ENCODE peak calls at places on chromosomes 5 and 9, in seven cellular contexts. R is body of pancreas, U is neural crest cell, J is GM12865, Z is left ventricle myocardium inferior, M is HFF-Myc, E is H9. F is an unnamed sample.

GRCh38 chr5:120604898-120605297 is 140.8 kb downstream of the PRR16 start:
- DNase-seq in Z (no peak), M (peak; percentile 83), J (no peak), R (no peak), U (no peak), E (no peak), F (peak; percentile 37)

GRCh38 chr5:122547669-122548068 is 227.2 kb upstream of the SNX2 start:
- DNase-seq in R (no peak), U (no peak), Z (no peak), J (no peak), M (no peak), E (no peak), F (no peak)

GRCh38 chr5:96149546-96149945 is 187.9 kb upstream of the ELL2 start:
- DNase-seq in E (no peak), Z (no peak), J (peak; percentile 7), U (no peak), R (no peak), M (no peak), F (no peak)

GRCh38 chr9:114606068-114606467 is 5.0 kb upstream of the TMEM268 start:
- DNase-seq in M (no peak), R (no peak), E (no peak), U (peak; percentile 33), Z (no peak), J (no peak), F (no peak)

GRCh38 chr5:31364881-31365636 is 166.8 kb downstream of the DROSHA start:
- DNase-seq in M (no peak), E (no peak), R (no peak), Z (no peak), J (no peak), U (no peak), F (no peak)

GRCh38 chr9:132780230-132781007 is 97.7 kb downstream of the AK8 start:
- DNase-seq in R (no peak), J (peak; percentile 54), U (no peak), M (no peak), Z (no peak), E (no peak), F (no peak)

GRCh38 chr9:20479419-20480155 is 142.7 kb downstream of the MLLT3 start:
- DNase-seq in R (no peak), E (no peak), J (peak; percentile 78), U (no peak), Z (no peak), M (no peak), F (no peak)

GRCh38 chr5:180084638-180085561 is 13.3 kb upstream of the RNF130 start:
- DNase-seq in Z (no peak), U (no peak), M (no peak), E (peak; percentile 49), J (no peak), R (peak; percentile 85), F (peak; percentile 86)

GRCh38 chr5:110757118-110757729 is 18.4 kb downstream of the SLC25A46 start:
- DNase-seq in J (peak; percentile 73), E (no peak), Z (no peak), R (no peak), U (peak; percentile 20), M (no peak), F (peak; percentile 46)

GRCh38 chr5:124962735-124963134 is 216.3 kb upstream of the ZNF608 start:
- DNase-seq in R (no peak), U (no peak), M (no peak), Z (no peak), E (peak; percentile 52), J (no peak), F (no peak)

GRCh38 chr9:34443976-34444375 is 14.4 kb downstream of the FAM219A start:
- DNase-seq in R (no peak), M (no peak), Z (no peak), E (no peak), J (no peak), U (no peak), F (no peak)

GRCh38 chr5:139755892-139756671 is 39.5 kb upstream of the PSD2 start:
- DNase-seq in E (no peak), M (no peak), J (no peak), Z (no peak), R (no peak), U (peak; percentile 30), F (no peak)

GRCh38 chr5:53123702-53124101 is 14.1 kb upstream of the MOCS2 start:
- DNase-seq in R (no peak), M (no peak), E (no peak), J (no peak), U (no peak), Z (no peak), F (no peak)

GRCh38 chr5:85108471-85108870 is 723.8 kb upstream of the EDIL3 start:
- DNase-seq in M (no peak), Z (no peak), J (no peak), U (no peak), R (no peak), E (no peak), F (no peak)

GRCh38 chr9:120578614-120579013 is 1.4 kb downstream of the CDK5RAP2 start:
- DNase-seq in R (no peak), E (no peak), M (no peak), Z (no peak), J (no peak), U (no peak), F (no peak)

GRCh38 chr5:72392326-72392733 is 72.2 kb downstream of the PTCD2 start:
- DNase-seq in M (no peak), J (no peak), R (no peak), U (no peak), E (no peak), Z (no peak), F (no peak)

GRCh38 chr5:172929371-172929838 is 29.8 kb upstream of the RPL26L1 start:
- DNase-seq in R (no peak), J (no peak), M (no peak), U (no peak), E (no peak), Z (no peak), F (no peak)

GRCh38 chr5:4879075-4879474 is 261.1 kb upstream of the ADAMTS16 start:
- DNase-seq in R (no peak), M (no peak), E (no peak), J (no peak), U (no peak), Z (no peak), F (no peak)

GRCh38 chr5:55923177-55923872 is 71.4 kb downstream of the IL6ST start:
- DNase-seq in R (no peak), J (peak; percentile 38), U (no peak), Z (peak; percentile 28), E (peak; percentile 65), M (no peak), F (no peak)

GRCh38 chr9:68643901-68644809 is 60.9 kb upstream of the PIP5K1B start:
- DNase-seq in E (peak; percentile 36), J (peak; percentile 89), Z (no peak), R (no peak), M (no peak), U (no peak), F (no peak)

GRCh38 chr9:37967272-37967581 is 63.3 kb upstream of the SLC25A51 start:
- DNase-seq in M (no peak), R (no peak), U (no peak), J (no peak), E (no peak), Z (no peak), F (no peak)

GRCh38 chr9:124003636-124004349 is 7.8 kb upstream of the LHX2 start:
- DNase-seq in M (no peak), J (no peak), E (no peak), U (no peak), Z (no peak), R (no peak), F (no peak)

DNA sequence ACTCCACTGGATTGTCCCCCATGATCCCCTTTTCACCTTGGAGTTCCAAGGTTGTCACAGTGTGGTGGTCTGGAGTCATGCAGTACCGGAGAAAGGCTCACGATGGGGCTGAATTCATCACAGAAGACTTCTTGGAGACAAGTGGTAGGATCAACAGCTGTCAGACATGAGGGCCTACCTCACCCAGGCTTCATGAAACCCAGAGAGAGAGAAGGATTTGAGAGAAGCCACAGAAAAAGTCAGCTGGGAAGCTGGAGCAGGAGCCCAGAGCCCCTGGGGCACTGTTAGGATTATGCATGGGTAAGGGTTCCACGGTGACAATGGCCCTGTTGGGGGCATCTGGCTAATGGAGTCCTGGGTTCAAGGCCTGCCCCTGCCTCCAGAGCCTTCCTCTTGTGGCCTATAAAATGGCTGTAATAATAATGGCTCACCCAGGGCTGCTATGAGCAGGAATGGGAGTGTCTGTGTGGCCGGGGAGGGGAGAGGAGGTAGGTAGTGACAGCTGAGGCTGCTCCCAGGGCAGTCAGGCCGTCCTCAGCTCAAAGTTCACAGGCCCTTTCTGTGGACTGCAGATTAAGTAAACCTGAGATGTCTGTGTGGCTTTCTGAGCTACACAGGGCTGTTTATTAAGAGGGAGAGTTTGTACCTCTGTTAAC is 910 bp downstream of the TRIM14 start:
- DNase-seq in Z (no peak), J (peak; percentile 77), E (no peak), R (peak; percentile 54), U (no peak), M (peak; percentile 45), F (peak; percentile 32)
- TF ChIP-seq CTCF in Z (no peak), J (peak; percentile 47), E (peak; percentile 24), R (no peak), U (peak; percentile 16), M (peak; percentile 36), F (no peak)

DNA sequence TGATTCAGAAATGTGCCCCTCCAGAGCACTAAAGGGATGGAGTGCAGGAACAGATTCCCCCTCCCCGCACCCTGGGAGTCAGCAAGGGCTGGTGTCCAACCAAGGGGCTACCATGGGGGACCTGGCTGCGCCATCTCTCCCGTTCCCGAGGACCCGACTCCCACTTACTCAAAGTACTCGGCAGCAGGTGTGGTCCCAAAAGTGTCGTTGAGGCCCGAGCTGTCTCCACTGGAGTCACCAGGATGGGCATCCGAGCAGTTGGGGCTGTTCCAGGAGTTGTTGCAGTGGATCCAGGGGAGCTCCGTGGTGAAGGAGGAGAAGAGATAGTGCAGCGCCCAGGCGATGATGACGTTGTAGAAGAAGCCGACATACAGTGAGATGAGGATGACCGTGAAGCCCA is 12.9 kb downstream of the SLC6A3 start:
- DNase-seq in J (no peak), E (no peak), U (no peak), R (peak; percentile 7), M (no peak), Z (no peak), F (no peak)
- TF ChIP-seq CTCF in J (no peak), E (no peak), U (no peak), R (no peak), M (no peak), Z (no peak), F (no peak)

GRCh38 chr9:80698725-80699124 is 990.6 kb downstream of the TLE1 start:
- DNase-seq in J (no peak), M (no peak), E (no peak), U (no peak), Z (no peak), R (no peak), F (no peak)
- TF ChIP-seq CTCF in J (no peak), M (no peak), E (no peak), U (no peak), Z (no peak), R (no peak), F (no peak)

GRCh38 chr9:111599948-111600343 is 499 bp upstream of the PTGR1 start:
- DNase-seq in M (no peak), J (no peak), U (no peak), R (peak; percentile 14), Z (no peak), E (no peak), F (no peak)
- TF ChIP-seq CTCF in M (no peak), J (no peak), U (no peak), R (no peak), Z (no peak), E (no peak), F (no peak)

GRCh38 chr9:18396102-18396728 is 77.7 kb upstream of the ADAMTSL1 start:
- DNase-seq in M (no peak), U (no peak), E (no peak), R (no peak), Z (no peak), J (peak; percentile 4), F (peak; percentile 4)
- TF ChIP-seq CTCF in M (peak; percentile 17), U (peak; percentile 34), E (peak; percentile 58), R (no peak), Z (no peak), J (no peak), F (no peak)